ENCODE peak calls at places on chromosomes 1 and 21, in six cellular contexts. One of them, this sample, is unnamed.

GRCh38 chr21:26185021-26185420 is 14.5 kb upstream of the APP start:
- DNase-seq in glomerular endothelial cell: no peak
- DNase-seq in activated naive CD8-positive, alpha-beta T cell treated with anti-CD3 and anti-CD28 coated beads for 36 hours: no peak
- DNase-seq in NCI-H1417: no peak
- DNase-seq in stimulated activated CD8-positive, alpha-beta memory T cell treated with anti-CD3 and anti-CD28 coated beads, Interleukin-12 subunit alpha, Interleukin-12 subunit beta, amount 100 ng/mL, for 4 hours: no peak
- DNase-seq in left ventricle myocardium superior: no peak
- DNase-seq in this sample: no peak

GRCh38 chr1:41394918-41395598 is 33.8 kb downstream of the FOXO6 start:
- DNase-seq in glomerular endothelial cell: no peak
- DNase-seq in activated naive CD8-positive, alpha-beta T cell treated with anti-CD3 and anti-CD28 coated beads for 36 hours: no peak
- DNase-seq in NCI-H1417: peak; percentile 90
- DNase-seq in stimulated activated CD8-positive, alpha-beta memory T cell treated with anti-CD3 and anti-CD28 coated beads, Interleukin-12 subunit alpha, Interleukin-12 subunit beta, amount 100 ng/mL, for 4 hours: no peak
- DNase-seq in left ventricle myocardium superior: no peak
- DNase-seq in this sample: peak; percentile 66

GRCh38 chr1:156963621-156964020 is 43.2 kb downstream of the LRRC71 start:
- DNase-seq in glomerular endothelial cell: no peak
- DNase-seq in activated naive CD8-positive, alpha-beta T cell treated with anti-CD3 and anti-CD28 coated beads for 36 hours: peak; percentile 15
- DNase-seq in NCI-H1417: no peak
- DNase-seq in stimulated activated CD8-positive, alpha-beta memory T cell treated with anti-CD3 and anti-CD28 coated beads, Interleukin-12 subunit alpha, Interleukin-12 subunit beta, amount 100 ng/mL, for 4 hours: no peak
- DNase-seq in left ventricle myocardium superior: no peak
- DNase-seq in this sample: no peak

GRCh38 chr1:56437959-56438358 is 141.4 kb downstream of the PLPP3 start:
- DNase-seq in glomerular endothelial cell: no peak
- DNase-seq in activated naive CD8-positive, alpha-beta T cell treated with anti-CD3 and anti-CD28 coated beads for 36 hours: no peak
- DNase-seq in NCI-H1417: no peak
- DNase-seq in stimulated activated CD8-positive, alpha-beta memory T cell treated with anti-CD3 and anti-CD28 coated beads, Interleukin-12 subunit alpha, Interleukin-12 subunit beta, amount 100 ng/mL, for 4 hours: no peak
- DNase-seq in left ventricle myocardium superior: no peak
- DNase-seq in this sample: no peak

GRCh38 chr1:51837243-51837642 is 41.3 kb downstream of the NRDC start:
- DNase-seq in glomerular endothelial cell: no peak
- DNase-seq in activated naive CD8-positive, alpha-beta T cell treated with anti-CD3 and anti-CD28 coated beads for 36 hours: no peak
- DNase-seq in NCI-H1417: no peak
- DNase-seq in stimulated activated CD8-positive, alpha-beta memory T cell treated with anti-CD3 and anti-CD28 coated beads, Interleukin-12 subunit alpha, Interleukin-12 subunit beta, amount 100 ng/mL, for 4 hours: no peak
- DNase-seq in left ventricle myocardium superior: no peak
- DNase-seq in this sample: no peak

GRCh38 chr1:145947551-145947950 is 10.3 kb downstream of the LIX1L start:
- DNase-seq in glomerular endothelial cell: no peak
- DNase-seq in activated naive CD8-positive, alpha-beta T cell treated with anti-CD3 and anti-CD28 coated beads for 36 hours: no peak
- DNase-seq in NCI-H1417: no peak
- DNase-seq in stimulated activated CD8-positive, alpha-beta memory T cell treated with anti-CD3 and anti-CD28 coated beads, Interleukin-12 subunit alpha, Interleukin-12 subunit beta, amount 100 ng/mL, for 4 hours: no peak
- DNase-seq in left ventricle myocardium superior: no peak
- DNase-seq in this sample: no peak

GRCh38 chr1:43711049-43711448 is 3.7 kb downstream of the ST3GAL3 start:
- DNase-seq in glomerular endothelial cell: peak; percentile 81
- DNase-seq in activated naive CD8-positive, alpha-beta T cell treated with anti-CD3 and anti-CD28 coated beads for 36 hours: no peak
- DNase-seq in NCI-H1417: no peak
- DNase-seq in stimulated activated CD8-positive, alpha-beta memory T cell treated with anti-CD3 and anti-CD28 coated beads, Interleukin-12 subunit alpha, Interleukin-12 subunit beta, amount 100 ng/mL, for 4 hours: no peak
- DNase-seq in left ventricle myocardium superior: no peak
- DNase-seq in this sample: no peak

GRCh38 chr1:31587720-31588423 is 11.6 kb downstream of the TINAGL1 start:
- DNase-seq in glomerular endothelial cell: no peak
- DNase-seq in activated naive CD8-positive, alpha-beta T cell treated with anti-CD3 and anti-CD28 coated beads for 36 hours: peak; percentile 52
- DNase-seq in NCI-H1417: peak; percentile 35
- DNase-seq in stimulated activated CD8-positive, alpha-beta memory T cell treated with anti-CD3 and anti-CD28 coated beads, Interleukin-12 subunit alpha, Interleukin-12 subunit beta, amount 100 ng/mL, for 4 hours: no peak
- DNase-seq in left ventricle myocardium superior: peak; percentile 85
- DNase-seq in this sample: peak; percentile 70

GRCh38 chr1:72869873-72870272 is 587.5 kb upstream of the NEGR1 start:
- DNase-seq in glomerular endothelial cell: no peak
- DNase-seq in activated naive CD8-positive, alpha-beta T cell treated with anti-CD3 and anti-CD28 coated beads for 36 hours: no peak
- DNase-seq in NCI-H1417: no peak
- DNase-seq in stimulated activated CD8-positive, alpha-beta memory T cell treated with anti-CD3 and anti-CD28 coated beads, Interleukin-12 subunit alpha, Interleukin-12 subunit beta, amount 100 ng/mL, for 4 hours: no peak
- DNase-seq in left ventricle myocardium superior: no peak
- DNase-seq in this sample: no peak

GRCh38 chr1:54574158-54574778 is 26.2 kb downstream of the ACOT11 start:
- DNase-seq in glomerular endothelial cell: no peak
- DNase-seq in activated naive CD8-positive, alpha-beta T cell treated with anti-CD3 and anti-CD28 coated beads for 36 hours: no peak
- DNase-seq in NCI-H1417: no peak
- DNase-seq in stimulated activated CD8-positive, alpha-beta memory T cell treated with anti-CD3 and anti-CD28 coated beads, Interleukin-12 subunit alpha, Interleukin-12 subunit beta, amount 100 ng/mL, for 4 hours: no peak
- DNase-seq in left ventricle myocardium superior: peak; percentile 49
- DNase-seq in this sample: no peak

GRCh38 chr1:154730986-154731489 is 123.1 kb upstream of the ADAR start:
- DNase-seq in glomerular endothelial cell: no peak
- DNase-seq in activated naive CD8-positive, alpha-beta T cell treated with anti-CD3 and anti-CD28 coated beads for 36 hours: no peak
- DNase-seq in NCI-H1417: peak; percentile 82
- DNase-seq in stimulated activated CD8-positive, alpha-beta memory T cell treated with anti-CD3 and anti-CD28 coated beads, Interleukin-12 subunit alpha, Interleukin-12 subunit beta, amount 100 ng/mL, for 4 hours: no peak
- DNase-seq in left ventricle myocardium superior: no peak
- DNase-seq in this sample: no peak

GRCh38 chr1:90726716-90727480 is 9.8 kb upstream of the BARHL2 start:
- DNase-seq in glomerular endothelial cell: no peak
- DNase-seq in activated naive CD8-positive, alpha-beta T cell treated with anti-CD3 and anti-CD28 coated beads for 36 hours: no peak
- DNase-seq in NCI-H1417: no peak
- DNase-seq in stimulated activated CD8-positive, alpha-beta memory T cell treated with anti-CD3 and anti-CD28 coated beads, Interleukin-12 subunit alpha, Interleukin-12 subunit beta, amount 100 ng/mL, for 4 hours: no peak
- DNase-seq in left ventricle myocardium superior: no peak
- DNase-seq in this sample: no peak

GRCh38 chr21:35716886-35717285 is 343.4 kb downstream of the SETD4 start:
- DNase-seq in glomerular endothelial cell: no peak
- DNase-seq in activated naive CD8-positive, alpha-beta T cell treated with anti-CD3 and anti-CD28 coated beads for 36 hours: no peak
- DNase-seq in NCI-H1417: no peak
- DNase-seq in stimulated activated CD8-positive, alpha-beta memory T cell treated with anti-CD3 and anti-CD28 coated beads, Interleukin-12 subunit alpha, Interleukin-12 subunit beta, amount 100 ng/mL, for 4 hours: no peak
- DNase-seq in left ventricle myocardium superior: no peak
- DNase-seq in this sample: no peak

GRCh38 chr21:42096593-42096992 is 25.5 kb downstream of the UMODL1 start:
- DNase-seq in glomerular endothelial cell: no peak
- DNase-seq in activated naive CD8-positive, alpha-beta T cell treated with anti-CD3 and anti-CD28 coated beads for 36 hours: no peak
- DNase-seq in NCI-H1417: no peak
- DNase-seq in stimulated activated CD8-positive, alpha-beta memory T cell treated with anti-CD3 and anti-CD28 coated beads, Interleukin-12 subunit alpha, Interleukin-12 subunit beta, amount 100 ng/mL, for 4 hours: no peak
- DNase-seq in left ventricle myocardium superior: no peak
- DNase-seq in this sample: peak; percentile 25

GRCh38 chr1:186212574-186213224 is 162.4 kb downstream of the TPR start:
- DNase-seq in glomerular endothelial cell: peak; percentile 92
- DNase-seq in activated naive CD8-positive, alpha-beta T cell treated with anti-CD3 and anti-CD28 coated beads for 36 hours: peak; percentile 7
- DNase-seq in NCI-H1417: peak; percentile 85
- DNase-seq in stimulated activated CD8-positive, alpha-beta memory T cell treated with anti-CD3 and anti-CD28 coated beads, Interleukin-12 subunit alpha, Interleukin-12 subunit beta, amount 100 ng/mL, for 4 hours: no peak
- DNase-seq in left ventricle myocardium superior: no peak
- DNase-seq in this sample: no peak

GRCh38 chr1:16017461-16018303 is at the start of gene HSPB7:
- DNase-seq in glomerular endothelial cell: no peak
- DNase-seq in activated naive CD8-positive, alpha-beta T cell treated with anti-CD3 and anti-CD28 coated beads for 36 hours: no peak
- DNase-seq in NCI-H1417: no peak
- DNase-seq in stimulated activated CD8-positive, alpha-beta memory T cell treated with anti-CD3 and anti-CD28 coated beads, Interleukin-12 subunit alpha, Interleukin-12 subunit beta, amount 100 ng/mL, for 4 hours: no peak
- DNase-seq in left ventricle myocardium superior: peak; percentile 95
- DNase-seq in this sample: peak; percentile 91

GRCh38 chr1:181905944-181906597 is 155.4 kb downstream of the ZNF648 start:
- DNase-seq in glomerular endothelial cell: no peak
- DNase-seq in activated naive CD8-positive, alpha-beta T cell treated with anti-CD3 and anti-CD28 coated beads for 36 hours: no peak
- DNase-seq in NCI-H1417: no peak
- DNase-seq in stimulated activated CD8-positive, alpha-beta memory T cell treated with anti-CD3 and anti-CD28 coated beads, Interleukin-12 subunit alpha, Interleukin-12 subunit beta, amount 100 ng/mL, for 4 hours: no peak
- DNase-seq in left ventricle myocardium superior: no peak
- DNase-seq in this sample: no peak

GRCh38 chr1:59593798-59594790 is 220.7 kb upstream of the HOOK1 start:
- DNase-seq in glomerular endothelial cell: no peak
- DNase-seq in activated naive CD8-positive, alpha-beta T cell treated with anti-CD3 and anti-CD28 coated beads for 36 hours: no peak
- DNase-seq in NCI-H1417: peak; percentile 19
- DNase-seq in stimulated activated CD8-positive, alpha-beta memory T cell treated with anti-CD3 and anti-CD28 coated beads, Interleukin-12 subunit alpha, Interleukin-12 subunit beta, amount 100 ng/mL, for 4 hours: no peak
- DNase-seq in left ventricle myocardium superior: no peak
- DNase-seq in this sample: no peak

GRCh38 chr1:156493749-156494148 is 6.8 kb downstream of the MEF2D start:
- DNase-seq in glomerular endothelial cell: no peak
- DNase-seq in activated naive CD8-positive, alpha-beta T cell treated with anti-CD3 and anti-CD28 coated beads for 36 hours: no peak
- DNase-seq in NCI-H1417: no peak
- DNase-seq in stimulated activated CD8-positive, alpha-beta memory T cell treated with anti-CD3 and anti-CD28 coated beads, Interleukin-12 subunit alpha, Interleukin-12 subunit beta, amount 100 ng/mL, for 4 hours: no peak
- DNase-seq in left ventricle myocardium superior: no peak
- DNase-seq in this sample: peak; percentile 28

GRCh38 chr1:153397056-153397923 is 6.4 kb upstream of the S100A8 start:
- DNase-seq in glomerular endothelial cell: no peak
- DNase-seq in activated naive CD8-positive, alpha-beta T cell treated with anti-CD3 and anti-CD28 coated beads for 36 hours: no peak
- DNase-seq in NCI-H1417: no peak
- DNase-seq in stimulated activated CD8-positive, alpha-beta memory T cell treated with anti-CD3 and anti-CD28 coated beads, Interleukin-12 subunit alpha, Interleukin-12 subunit beta, amount 100 ng/mL, for 4 hours: no peak
- DNase-seq in left ventricle myocardium superior: no peak
- DNase-seq in this sample: no peak

GRCh38 chr21:36747114-36747814 is 48.3 kb downstream of the SIM2 start:
- DNase-seq in glomerular endothelial cell: no peak
- DNase-seq in activated naive CD8-positive, alpha-beta T cell treated with anti-CD3 and anti-CD28 coated beads for 36 hours: no peak
- DNase-seq in NCI-H1417: no peak
- DNase-seq in stimulated activated CD8-positive, alpha-beta memory T cell treated with anti-CD3 and anti-CD28 coated beads, Interleukin-12 subunit alpha, Interleukin-12 subunit beta, amount 100 ng/mL, for 4 hours: no peak
- DNase-seq in left ventricle myocardium superior: no peak
- DNase-seq in this sample: no peak

GRCh38 chr1:6030547-6031261 is 15.0 kb upstream of the KCNAB2 start:
- DNase-seq in glomerular endothelial cell: no peak
- DNase-seq in activated naive CD8-positive, alpha-beta T cell treated with anti-CD3 and anti-CD28 coated beads for 36 hours: no peak
- DNase-seq in NCI-H1417: no peak
- DNase-seq in stimulated activated CD8-positive, alpha-beta memory T cell treated with anti-CD3 and anti-CD28 coated beads, Interleukin-12 subunit alpha, Interleukin-12 subunit beta, amount 100 ng/mL, for 4 hours: no peak
- DNase-seq in left ventricle myocardium superior: no peak
- DNase-seq in this sample: peak; percentile 1

GRCh38 chr1:207404849-207405525 is 49.1 kb upstream of the CR2 start:
- DNase-seq in glomerular endothelial cell: peak; percentile 57
- DNase-seq in activated naive CD8-positive, alpha-beta T cell treated with anti-CD3 and anti-CD28 coated beads for 36 hours: no peak
- DNase-seq in NCI-H1417: peak; percentile 77
- DNase-seq in stimulated activated CD8-positive, alpha-beta memory T cell treated with anti-CD3 and anti-CD28 coated beads, Interleukin-12 subunit alpha, Interleukin-12 subunit beta, amount 100 ng/mL, for 4 hours: no peak
- DNase-seq in left ventricle myocardium superior: no peak
- DNase-seq in this sample: no peak

GRCh38 chr1:158177705-158178450 is 2.8 kb upstream of the CD1D start:
- DNase-seq in glomerular endothelial cell: no peak
- DNase-seq in activated naive CD8-positive, alpha-beta T cell treated with anti-CD3 and anti-CD28 coated beads for 36 hours: peak; percentile 33
- DNase-seq in NCI-H1417: no peak
- DNase-seq in stimulated activated CD8-positive, alpha-beta memory T cell treated with anti-CD3 and anti-CD28 coated beads, Interleukin-12 subunit alpha, Interleukin-12 subunit beta, amount 100 ng/mL, for 4 hours: no peak
- DNase-seq in left ventricle myocardium superior: peak; percentile 97
- DNase-seq in this sample: peak; percentile 98

GRCh38 chr1:208110296-208110695 is 133.9 kb downstream of the PLXNA2 start:
- DNase-seq in glomerular endothelial cell: no peak
- DNase-seq in activated naive CD8-positive, alpha-beta T cell treated with anti-CD3 and anti-CD28 coated beads for 36 hours: no peak
- DNase-seq in NCI-H1417: peak; percentile 32
- DNase-seq in stimulated activated CD8-positive, alpha-beta memory T cell treated with anti-CD3 and anti-CD28 coated beads, Interleukin-12 subunit alpha, Interleukin-12 subunit beta, amount 100 ng/mL, for 4 hours: no peak
- DNase-seq in left ventricle myocardium superior: no peak
- DNase-seq in this sample: no peak

GRCh38 chr1:245686006-245686405 is 531.2 kb downstream of the KIF26B start:
- DNase-seq in glomerular endothelial cell: no peak
- DNase-seq in activated naive CD8-positive, alpha-beta T cell treated with anti-CD3 and anti-CD28 coated beads for 36 hours: no peak
- DNase-seq in NCI-H1417: no peak
- DNase-seq in stimulated activated CD8-positive, alpha-beta memory T cell treated with anti-CD3 and anti-CD28 coated beads, Interleukin-12 subunit alpha, Interleukin-12 subunit beta, amount 100 ng/mL, for 4 hours: no peak
- DNase-seq in left ventricle myocardium superior: no peak
- DNase-seq in this sample: no peak

GRCh38 chr1:38777464-38777957 is 82.1 kb downstream of the RRAGC start:
- DNase-seq in glomerular endothelial cell: no peak
- DNase-seq in activated naive CD8-positive, alpha-beta T cell treated with anti-CD3 and anti-CD28 coated beads for 36 hours: no peak
- DNase-seq in NCI-H1417: no peak
- DNase-seq in stimulated activated CD8-positive, alpha-beta memory T cell treated with anti-CD3 and anti-CD28 coated beads, Interleukin-12 subunit alpha, Interleukin-12 subunit beta, amount 100 ng/mL, for 4 hours: no peak
- DNase-seq in left ventricle myocardium superior: no peak
- DNase-seq in this sample: no peak

GRCh38 chr1:27356628-27357280 is 10.0 kb downstream of the MAP3K6 start:
- DNase-seq in glomerular endothelial cell: no peak
- DNase-seq in activated naive CD8-positive, alpha-beta T cell treated with anti-CD3 and anti-CD28 coated beads for 36 hours: peak; percentile 57
- DNase-seq in NCI-H1417: no peak
- DNase-seq in stimulated activated CD8-positive, alpha-beta memory T cell treated with anti-CD3 and anti-CD28 coated beads, Interleukin-12 subunit alpha, Interleukin-12 subunit beta, amount 100 ng/mL, for 4 hours: no peak
- DNase-seq in left ventricle myocardium superior: no peak
- DNase-seq in this sample: no peak

GRCh38 chr21:41603476-41603875 is 95.5 kb upstream of the TMPRSS2 start:
- DNase-seq in glomerular endothelial cell: no peak
- DNase-seq in activated naive CD8-positive, alpha-beta T cell treated with anti-CD3 and anti-CD28 coated beads for 36 hours: no peak
- DNase-seq in NCI-H1417: no peak
- DNase-seq in stimulated activated CD8-positive, alpha-beta memory T cell treated with anti-CD3 and anti-CD28 coated beads, Interleukin-12 subunit alpha, Interleukin-12 subunit beta, amount 100 ng/mL, for 4 hours: no peak
- DNase-seq in left ventricle myocardium superior: no peak
- DNase-seq in this sample: no peak

GRCh38 chr1:55535724-55536262 is 320.6 kb upstream of the USP24 start:
- DNase-seq in glomerular endothelial cell: no peak
- DNase-seq in activated naive CD8-positive, alpha-beta T cell treated with anti-CD3 and anti-CD28 coated beads for 36 hours: no peak
- DNase-seq in NCI-H1417: no peak
- DNase-seq in stimulated activated CD8-positive, alpha-beta memory T cell treated with anti-CD3 and anti-CD28 coated beads, Interleukin-12 subunit alpha, Interleukin-12 subunit beta, amount 100 ng/mL, for 4 hours: no peak
- DNase-seq in left ventricle myocardium superior: no peak
- DNase-seq in this sample: no peak

GRCh38 chr1:35452086-35452485 is 105.1 kb downstream of the KIAA0319L start:
- DNase-seq in glomerular endothelial cell: peak; percentile 66
- DNase-seq in activated naive CD8-positive, alpha-beta T cell treated with anti-CD3 and anti-CD28 coated beads for 36 hours: no peak
- DNase-seq in NCI-H1417: peak; percentile 10
- DNase-seq in stimulated activated CD8-positive, alpha-beta memory T cell treated with anti-CD3 and anti-CD28 coated beads, Interleukin-12 subunit alpha, Interleukin-12 subunit beta, amount 100 ng/mL, for 4 hours: no peak
- DNase-seq in left ventricle myocardium superior: peak; percentile 72
- DNase-seq in this sample: peak; percentile 82

GRCh38 chr1:38788937-38789336 is 70.6 kb downstream of the RRAGC start:
- DNase-seq in glomerular endothelial cell: no peak
- DNase-seq in activated naive CD8-positive, alpha-beta T cell treated with anti-CD3 and anti-CD28 coated beads for 36 hours: no peak
- DNase-seq in NCI-H1417: no peak
- DNase-seq in stimulated activated CD8-positive, alpha-beta memory T cell treated with anti-CD3 and anti-CD28 coated beads, Interleukin-12 subunit alpha, Interleukin-12 subunit beta, amount 100 ng/mL, for 4 hours: no peak
- DNase-seq in left ventricle myocardium superior: no peak
- DNase-seq in this sample: no peak

GRCh38 chr1:22915280-22915679 is 57.4 kb downstream of the LACTBL1 start:
- DNase-seq in glomerular endothelial cell: no peak
- DNase-seq in activated naive CD8-positive, alpha-beta T cell treated with anti-CD3 and anti-CD28 coated beads for 36 hours: no peak
- DNase-seq in NCI-H1417: no peak
- DNase-seq in stimulated activated CD8-positive, alpha-beta memory T cell treated with anti-CD3 and anti-CD28 coated beads, Interleukin-12 subunit alpha, Interleukin-12 subunit beta, amount 100 ng/mL, for 4 hours: no peak
- DNase-seq in left ventricle myocardium superior: no peak
- DNase-seq in this sample: no peak

GRCh38 chr1:7745783-7746182 is 25.3 kb upstream of the VAMP3 start:
- DNase-seq in glomerular endothelial cell: no peak
- DNase-seq in activated naive CD8-positive, alpha-beta T cell treated with anti-CD3 and anti-CD28 coated beads for 36 hours: no peak
- DNase-seq in NCI-H1417: no peak
- DNase-seq in stimulated activated CD8-positive, alpha-beta memory T cell treated with anti-CD3 and anti-CD28 coated beads, Interleukin-12 subunit alpha, Interleukin-12 subunit beta, amount 100 ng/mL, for 4 hours: no peak
- DNase-seq in left ventricle myocardium superior: no peak
- DNase-seq in this sample: no peak

This sample was measured in right cardiac atrium.